ENCODE peak calls at places on chromosomes 7 and 10, in four cellular contexts. T is H54, H is BJ, K is NCI-H446 treated with DMSO at 0.1 percent for 48 hours. U is an unnamed sample.

GRCh38 chr7:129009437-129009836 is 45.5 kb downstream of the TNPO3 start:
- DNase-seq in T (no peak), H (no peak), K (no peak), U (no peak)

GRCh38 chr7:107111196-107111595 is 57.6 kb upstream of the HBP1 start:
- DNase-seq in T (no peak), H (no peak), K (peak; percentile 59), U (no peak)

GRCh38 chr7:144565586-144565985 is 162.1 kb upstream of the NOBOX start:
- DNase-seq in T (no peak), H (no peak), K (no peak), U (no peak)

GRCh38 chr7:45181286-45181960 is 23.8 kb downstream of the RAMP3 start:
- DNase-seq in T (no peak), H (no peak), K (no peak), U (no peak)

GRCh38 chr10:1651280-1651975 is 85.9 kb downstream of the ADARB2 start:
- DNase-seq in T (no peak), H (no peak), K (no peak), U (no peak)

GRCh38 chr10:20903635-20904390 is 6.7 kb upstream of the NEBL start:
- DNase-seq in T (no peak), H (no peak), K (no peak), U (no peak)

GRCh38 chr7:105136221-105136620 is 122.2 kb downstream of the KMT2E start:
- DNase-seq in T (no peak), H (no peak), K (no peak), U (no peak)

GRCh38 chr7:155209920-155210319 is 87.8 kb upstream of the INSIG1 start:
- DNase-seq in T (no peak), H (no peak), K (no peak), U (no peak)

GRCh38 chr7:5541087-5541992 is 117.7 kb upstream of the TNRC18 start:
- DNase-seq in T (no peak), H (no peak), K (no peak), U (no peak)

GRCh38 chr7:102251531-102252372 is 34.9 kb upstream of the SH2B2 start:
- DNase-seq in T (no peak), H (no peak), K (no peak), U (no peak)

GRCh38 chr7:81299272-81299671 is 380.4 kb upstream of the SEMA3C start:
- DNase-seq in T (peak; percentile 19), H (peak; percentile 93), K (no peak), U (peak; percentile 71)

GRCh38 chr7:4189151-4189570 is 492.9 kb upstream of the FOXK1 start:
- DNase-seq in T (peak; percentile 78), H (no peak), K (no peak), U (no peak)

GRCh38 chr7:94580601-94581000 is 71.0 kb downstream of the CASD1 start:
- DNase-seq in T (no peak), H (peak; percentile 26), K (no peak), U (peak; percentile 27)

GRCh38 chr10:19658622-19659233 is 157.5 kb upstream of the PLXDC2 start:
- DNase-seq in T (no peak), H (no peak), K (no peak), U (no peak)

GRCh38 chr7:131374821-131375220 is 47.1 kb downstream of the MKLN1 start:
- DNase-seq in T (no peak), H (no peak), K (no peak), U (no peak)

GRCh38 chr10:97584060-97584797 is at the start of gene HOGA1:
- DNase-seq in T (peak; percentile 97), H (no peak), K (peak; percentile 68), U (peak; percentile 69)

GRCh38 chr10:115760131-115760530 is 512.9 kb downstream of the GFRA1 start:
- DNase-seq in T (no peak), H (no peak), K (no peak), U (no peak)

GRCh38 chr10:99859585-99859984 is 77.1 kb downstream of the ABCC2 start:
- DNase-seq in T (no peak), H (no peak), K (no peak), U (no peak)

GRCh38 chr7:22364910-22365309 is 8.0 kb upstream of the RAPGEF5 start:
- DNase-seq in T (no peak), H (no peak), K (peak; percentile 50), U (no peak)

U was measured in SJSA1.